ENCODE peak calls at places on chromosome 1, in eight cellular contexts. S, J, L, K, C, T, D and Y are unnamed samples.

GRCh38 chr1:23613191-23614126 is 54.2 kb upstream of the ID3 start:
- DNase-seq in S (peak; percentile 49), J (no peak), L (no peak), K (no peak), C (no peak), T (no peak), D (no peak), Y (no peak)

GRCh38 chr1:12745126-12745991 is 641 bp upstream of the CFAP107 start:
- DNase-seq in S (no peak), J (no peak), L (no peak), K (no peak), C (no peak), T (no peak), D (no peak), Y (no peak)

GRCh38 chr1:1782399-1783221 is 4.3 kb upstream of the NADK start:
- DNase-seq in S (peak; percentile 86), J (peak; percentile 67), L (peak; percentile 60), K (peak; percentile 74), C (peak; percentile 88), T (peak; percentile 88), D (peak; percentile 85), Y (no peak)

GRCh38 chr1:154186177-154186576 is 5.7 kb downstream of the TPM3 start:
- DNase-seq in S (peak; percentile 68), J (peak; percentile 39), L (no peak), K (peak; percentile 38), C (no peak), T (peak; percentile 80), D (peak; percentile 73), Y (peak; percentile 38)

GRCh38 chr1:12618661-12619395 is 818 bp upstream of the DHRS3 start:
- DNase-seq in S (peak; percentile 86), J (peak; percentile 82), L (peak; percentile 83), K (peak; percentile 84), C (peak; percentile 90), T (peak; percentile 85), D (peak; percentile 70), Y (no peak)

GRCh38 chr1:73998348-73998959 is 199.5 kb downstream of the LRRIQ3 start:
- DNase-seq in S (no peak), J (no peak), L (no peak), K (no peak), C (no peak), T (no peak), D (no peak), Y (no peak)

GRCh38 chr1:167904641-167905040 is 9.3 kb downstream of the ADCY10 start:
- DNase-seq in S (no peak), J (no peak), L (no peak), K (no peak), C (no peak), T (no peak), D (no peak), Y (no peak)

GRCh38 chr1:243475966-243476365 is 220.1 kb downstream of the SDCCAG8 start:
- DNase-seq in S (no peak), J (no peak), L (no peak), K (no peak), C (no peak), T (no peak), D (no peak), Y (no peak)

GRCh38 chr1:227729881-227730629 is 5.0 kb downstream of the JMJD4 start:
- DNase-seq in S (peak; percentile 46), J (peak; percentile 70), L (no peak), K (no peak), C (no peak), T (no peak), D (peak; percentile 48), Y (no peak)

GRCh38 chr1:39727932-39728317 is 10.8 kb upstream of the PPIE start:
- DNase-seq in S (no peak), J (no peak), L (no peak), K (no peak), C (no peak), T (no peak), D (no peak), Y (no peak)

GRCh38 chr1:59678809-59679228 is 135.9 kb upstream of the HOOK1 start:
- DNase-seq in S (no peak), J (no peak), L (no peak), K (no peak), C (no peak), T (no peak), D (no peak), Y (no peak)

GRCh38 chr1:42937141-42937696 is 21.4 kb downstream of the SLC2A1 start:
- DNase-seq in S (peak; percentile 9), J (peak; percentile 13), L (no peak), K (no peak), C (no peak), T (peak; percentile 21), D (no peak), Y (no peak)

DNA sequence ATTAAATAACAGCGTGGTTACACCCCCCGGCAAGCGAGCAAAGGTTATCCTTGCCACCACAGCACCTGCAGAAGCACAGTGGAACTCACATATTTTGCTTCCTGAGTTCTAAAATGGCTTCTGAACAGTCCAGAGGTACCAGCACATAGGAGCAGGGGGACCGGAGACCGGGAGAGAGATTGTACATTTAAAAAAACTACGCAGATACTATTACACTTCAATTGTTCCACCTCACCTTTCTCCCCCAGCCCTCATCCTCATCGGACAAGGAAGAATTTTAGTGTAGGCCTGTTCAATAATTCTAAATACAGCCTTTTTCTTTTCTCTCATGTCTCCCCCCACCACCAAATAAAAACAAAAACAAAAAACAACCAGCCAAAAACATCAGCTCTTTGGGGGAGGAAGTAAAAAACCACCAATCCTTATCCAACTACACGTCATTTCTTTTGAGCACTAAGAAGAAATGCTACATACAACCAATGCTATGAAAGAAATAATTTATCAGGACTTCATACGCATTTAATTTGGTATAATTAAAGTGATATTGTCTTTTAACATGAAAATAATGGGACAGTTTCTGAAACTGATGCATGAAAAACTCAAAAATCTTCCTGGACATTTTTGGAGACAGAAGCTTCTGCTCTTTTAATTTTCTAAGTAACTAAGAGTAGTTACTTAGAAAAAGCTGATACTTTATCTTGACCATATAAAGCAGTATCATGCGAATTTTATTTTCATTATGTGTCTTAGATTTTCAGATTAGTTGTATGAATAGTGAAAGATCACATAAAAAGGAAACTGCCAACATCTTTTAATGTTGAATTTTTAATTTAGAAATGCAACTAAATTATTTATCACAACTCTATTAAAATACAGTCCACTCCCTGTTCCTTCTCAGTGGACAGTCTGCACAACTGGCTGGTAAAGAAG is 9.1 kb downstream of the CDKN2C start:
- DNase-seq in S (peak; percentile 28), J (peak; percentile 16), L (peak; percentile 19), K (no peak), C (no peak), T (no peak), D (no peak), Y (no peak)
- H3K4me3 ChIP-seq in S (peak overlapping the region; percentile 77), J (peak overlapping the region; percentile 53), L (peak overlapping the region; percentile 89), K (peak overlapping the region; percentile 79), C (peak overlapping the region; percentile 84), T (peak overlapping the region; percentile 72), D (peak overlapping the region; percentile 77), Y (peak overlapping the region; percentile 67)

DNA sequence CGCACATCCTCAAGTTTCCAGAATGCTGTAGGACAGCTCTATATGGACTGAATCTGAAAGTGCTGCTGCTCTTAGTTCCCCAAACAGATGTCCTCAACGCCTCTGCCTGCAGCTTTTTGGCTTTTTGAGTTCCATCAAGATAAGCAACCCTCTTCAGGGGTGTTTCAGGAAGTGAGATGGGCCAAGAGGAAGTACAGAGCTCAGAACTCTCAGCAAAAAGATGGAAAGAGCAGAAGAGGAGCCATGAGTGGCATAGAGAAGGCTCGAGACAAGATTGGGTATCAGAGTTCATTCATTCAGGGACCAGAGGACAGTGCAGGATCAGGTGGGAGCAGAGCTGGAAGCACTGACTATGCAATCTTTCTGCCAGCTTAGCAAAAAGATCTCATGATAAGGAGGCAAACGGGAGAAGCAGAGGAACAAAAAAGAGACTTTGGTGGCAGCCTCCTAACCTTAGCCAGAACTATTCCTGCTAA is at the start of the genes ADORA3 and TMIGD3:
- DNase-seq in S (peak; percentile 41), J (no peak), L (no peak), K (no peak), C (no peak), T (no peak), D (no peak), Y (no peak)
- H3K4me1 ChIP-seq in S (peaks cover 13% of the 10 kb centered on the region), J (peaks cover 15% of the 10 kb centered on the region), L (peaks cover 17% of the 10 kb centered on the region), K (peaks cover 16% of the 10 kb centered on the region), C (peaks cover 17% of the 10 kb centered on the region), T (peaks cover 37% of the 10 kb centered on the region), D (peaks cover 38% of the 10 kb centered on the region), Y (peaks cover 54% of the 10 kb centered on the region)

DNA sequence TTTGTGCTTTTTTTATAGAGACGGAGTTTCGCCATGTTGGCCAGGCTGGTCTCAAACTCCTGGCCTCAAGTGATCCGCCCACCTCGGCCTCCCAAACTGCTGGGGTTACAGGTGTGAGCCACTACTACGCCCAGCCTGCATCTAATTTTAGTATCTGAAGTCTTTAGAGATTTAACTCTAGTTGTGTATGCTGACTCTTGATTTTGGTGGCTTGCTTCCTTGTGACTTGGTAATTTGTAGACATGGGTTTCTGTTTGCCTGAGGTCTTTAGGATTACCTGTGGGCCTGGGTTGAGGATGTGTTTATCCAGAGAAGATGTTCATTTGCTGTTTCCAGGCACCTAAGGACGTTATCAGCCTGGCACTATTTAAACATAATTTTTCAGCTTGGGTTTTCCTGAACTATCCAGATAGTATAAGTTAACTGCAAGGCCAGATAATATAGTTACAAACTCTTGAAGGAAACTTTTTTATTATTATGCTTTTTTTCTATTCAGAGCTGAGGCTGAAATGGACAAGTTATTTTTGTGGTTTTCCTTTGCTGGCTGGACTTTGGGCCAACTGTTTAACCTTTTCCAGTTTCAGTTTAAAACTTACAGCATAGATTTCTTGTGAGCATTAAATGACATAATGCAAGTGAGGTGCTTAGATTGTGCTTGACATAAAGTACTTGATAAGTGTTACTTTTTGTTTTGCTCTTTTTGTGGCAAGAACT is 7.5 kb upstream of the VASH2 start:
- DNase-seq in S (no peak), J (no peak), L (no peak), K (no peak), C (no peak), T (no peak), D (no peak), Y (no peak)
- H3K4me3 ChIP-seq in S (no peak overlapping the region), J (no peak overlapping the region), L (no peak overlapping the region), K (no peak overlapping the region), C (no peak overlapping the region), T (no peak overlapping the region), D (no peak overlapping the region), Y (no peak overlapping the region)

GRCh38 chr1:209661081-209661480 is 8.9 kb upstream of the LAMB3 start:
- DNase-seq in S (no peak), J (no peak), L (no peak), K (no peak), C (no peak), T (no peak), D (no peak), Y (no peak)

GRCh38 chr1:209657140-209657879 is 5.1 kb upstream of the LAMB3 start:
- DNase-seq in S (no peak), J (no peak), L (no peak), K (no peak), C (no peak), T (no peak), D (no peak), Y (no peak)

GRCh38 chr1:209657918-209658317 is 5.7 kb upstream of the LAMB3 start:
- DNase-seq in S (no peak), J (no peak), L (no peak), K (no peak), C (no peak), T (no peak), D (no peak), Y (no peak)

GRCh38 chr1:209662879-209663327 is 10.7 kb upstream of the LAMB3 start:
- DNase-seq in S (no peak), J (peak; percentile 22), L (no peak), K (no peak), C (no peak), T (no peak), D (no peak), Y (no peak)

DNA sequence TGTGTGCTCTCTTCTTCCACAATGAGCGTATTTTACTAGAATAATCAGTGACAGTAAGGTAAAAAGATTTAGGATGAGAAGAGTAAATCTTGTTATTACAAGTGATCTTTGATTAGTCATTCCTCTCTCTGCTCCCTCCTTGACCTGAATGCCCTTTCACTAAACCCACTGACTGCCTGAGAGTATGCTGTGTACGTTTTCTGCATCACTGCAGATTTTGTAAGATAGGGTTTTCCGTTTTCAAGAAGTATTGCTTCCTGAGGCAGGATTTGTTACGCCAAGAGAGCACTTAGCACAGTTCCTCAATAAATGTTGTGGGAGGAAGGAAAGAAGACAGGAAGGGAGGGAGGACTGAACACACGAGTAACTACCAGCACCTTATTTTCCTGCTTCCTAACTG is 7.7 kb upstream of the LAMB3 start:
- DNase-seq in S (no peak), J (no peak), L (no peak), K (no peak), C (no peak), T (no peak), D (no peak), Y (no peak)
- H3K4me1 ChIP-seq in S (no peaks in the 10 kb centered on the region), J (peaks cover 10% of the 10 kb centered on the region), L (no peaks in the 10 kb centered on the region), K (no peaks in the 10 kb centered on the region), C (no peaks in the 10 kb centered on the region), T (peaks cover 10% of the 10 kb centered on the region), D (peaks cover 11% of the 10 kb centered on the region), Y (no peaks in the 10 kb centered on the region)